ENCODE peak calls at places on chromosome 17, in seven cellular contexts. One of them, this sample, is unnamed.

GRCh38 chr17:75694536-75694935 is 26.7 kb upstream of the ITGB4 start:
- DNase-seq in A549: no peak
- DNase-seq in activated T-cell treated with anti-CD3 and anti-CD28 coated beads for 24 hours: no peak
- DNase-seq in Right ventricle myocardium superior: no peak
- DNase-seq in heart left ventricle: no peak
- DNase-seq in ovary: no peak
- DNase-seq in endothelial cell: no peak
- DNase-seq in this sample: no peak

GRCh38 chr17:69870091-69870530 is 204.9 kb upstream of the KCNJ16 start:
- DNase-seq in A549: peak
- DNase-seq in heart left ventricle: no peak
- DNase-seq in ovary: no peak
- DNase-seq in endothelial cell: no peak
- DNase-seq in activated T-cell treated with anti-CD3 and anti-CD28 coated beads for 24 hours: no peak
- DNase-seq in Right ventricle myocardium superior: no peak
- DNase-seq in this sample: no peak

GRCh38 chr17:69884361-69884760 is 190.7 kb upstream of the KCNJ16 start:
- DNase-seq in activated T-cell treated with anti-CD3 and anti-CD28 coated beads for 24 hours: no peak
- DNase-seq in endothelial cell: no peak
- DNase-seq in heart left ventricle: no peak
- DNase-seq in A549: no peak
- DNase-seq in Right ventricle myocardium superior: no peak
- DNase-seq in ovary: no peak
- DNase-seq in this sample: no peak

GRCh38 chr17:17537311-17538099 is 41.3 kb upstream of the RASD1 start:
- DNase-seq in activated T-cell treated with anti-CD3 and anti-CD28 coated beads for 24 hours: no peak
- DNase-seq in ovary: no peak
- DNase-seq in Right ventricle myocardium superior: peak
- DNase-seq in heart left ventricle: no peak
- DNase-seq in endothelial cell: no peak
- DNase-seq in A549: peak
- DNase-seq in this sample: no peak

GRCh38 chr17:62653002-62653830 is 25.7 kb downstream of the MRC2 start:
- DNase-seq in endothelial cell: peak
- DNase-seq in Right ventricle myocardium superior: peak
- DNase-seq in heart left ventricle: peak
- DNase-seq in ovary: peak
- DNase-seq in A549: peak
- DNase-seq in activated T-cell treated with anti-CD3 and anti-CD28 coated beads for 24 hours: peak
- DNase-seq in this sample: peak

GRCh38 chr17:55463600-55463999 is 42.0 kb upstream of the MMD start:
- DNase-seq in Right ventricle myocardium superior: no peak
- DNase-seq in activated T-cell treated with anti-CD3 and anti-CD28 coated beads for 24 hours: no peak
- DNase-seq in heart left ventricle: no peak
- DNase-seq in endothelial cell: no peak
- DNase-seq in ovary: no peak
- DNase-seq in A549: no peak
- DNase-seq in this sample: no peak

GRCh38 chr17:81199482-81199830 is 23.3 kb downstream of the CEP131 start:
- DNase-seq in activated T-cell treated with anti-CD3 and anti-CD28 coated beads for 24 hours: no peak
- DNase-seq in Right ventricle myocardium superior: no peak
- DNase-seq in endothelial cell: no peak
- DNase-seq in heart left ventricle: no peak
- DNase-seq in A549: no peak
- DNase-seq in ovary: no peak
- DNase-seq in this sample: no peak

GRCh38 chr17:79047923-79048825 is 24.2 kb downstream of the C1QTNF1 start:
- DNase-seq in Right ventricle myocardium superior: no peak
- DNase-seq in endothelial cell: no peak
- DNase-seq in ovary: no peak
- DNase-seq in heart left ventricle: peak
- DNase-seq in activated T-cell treated with anti-CD3 and anti-CD28 coated beads for 24 hours: no peak
- DNase-seq in A549: no peak
- DNase-seq in this sample: no peak

GRCh38 chr17:44008205-44008909 is 3.9 kb downstream of the NAGS start:
- DNase-seq in activated T-cell treated with anti-CD3 and anti-CD28 coated beads for 24 hours: no peak
- DNase-seq in A549: no peak
- DNase-seq in endothelial cell: no peak
- DNase-seq in Right ventricle myocardium superior: no peak
- DNase-seq in ovary: no peak
- DNase-seq in heart left ventricle: no peak
- DNase-seq in this sample: no peak

GRCh38 chr17:19248923-19249574 is 11.9 kb downstream of the EPN2 start:
- DNase-seq in heart left ventricle: peak
- DNase-seq in endothelial cell: no peak
- DNase-seq in Right ventricle myocardium superior: peak
- DNase-seq in A549: no peak
- DNase-seq in ovary: peak
- DNase-seq in activated T-cell treated with anti-CD3 and anti-CD28 coated beads for 24 hours: no peak
- DNase-seq in this sample: no peak

GRCh38 chr17:2712300-2713043 is 908 bp upstream of the CLUH start:
- DNase-seq in Right ventricle myocardium superior: no peak
- DNase-seq in endothelial cell: no peak
- DNase-seq in activated T-cell treated with anti-CD3 and anti-CD28 coated beads for 24 hours: no peak
- DNase-seq in heart left ventricle: no peak
- DNase-seq in A549: no peak
- DNase-seq in ovary: no peak
- DNase-seq in this sample: no peak

GRCh38 chr17:45742251-45742650 is 41.9 kb upstream of the CRHR1 start:
- DNase-seq in activated T-cell treated with anti-CD3 and anti-CD28 coated beads for 24 hours: no peak
- DNase-seq in endothelial cell: no peak
- DNase-seq in ovary: no peak
- DNase-seq in Right ventricle myocardium superior: no peak
- DNase-seq in heart left ventricle: no peak
- DNase-seq in A549: no peak
- DNase-seq in this sample: no peak

GRCh38 chr17:40909755-40910154 is 24.7 kb upstream of the KRT20 start:
- DNase-seq in Right ventricle myocardium superior: no peak
- DNase-seq in activated T-cell treated with anti-CD3 and anti-CD28 coated beads for 24 hours: no peak
- DNase-seq in ovary: no peak
- DNase-seq in A549: no peak
- DNase-seq in endothelial cell: no peak
- DNase-seq in heart left ventricle: no peak
- DNase-seq in this sample: no peak

GRCh38 chr17:78127888-78128615 is 503 bp downstream of the TMC6 start:
- DNase-seq in Right ventricle myocardium superior: peak
- DNase-seq in heart left ventricle: no peak
- DNase-seq in activated T-cell treated with anti-CD3 and anti-CD28 coated beads for 24 hours: no peak
- DNase-seq in endothelial cell: no peak
- DNase-seq in A549: no peak
- DNase-seq in ovary: no peak
- DNase-seq in this sample: no peak

GRCh38 chr17:16027708-16028584 is 28.3 kb downstream of the TTC19 start:
- DNase-seq in activated T-cell treated with anti-CD3 and anti-CD28 coated beads for 24 hours: peak
- DNase-seq in A549: peak
- DNase-seq in Right ventricle myocardium superior: no peak
- DNase-seq in endothelial cell: no peak
- DNase-seq in ovary: no peak
- DNase-seq in heart left ventricle: no peak
- DNase-seq in this sample: peak

GRCh38 chr17:6666077-6666521 is 14.5 kb downstream of the C17orf100 start:
- DNase-seq in ovary: peak
- DNase-seq in Right ventricle myocardium superior: peak
- DNase-seq in A549: peak
- DNase-seq in endothelial cell: peak
- DNase-seq in heart left ventricle: peak
- DNase-seq in activated T-cell treated with anti-CD3 and anti-CD28 coated beads for 24 hours: no peak
- DNase-seq in this sample: no peak

GRCh38 chr17:81397314-81398169 is 2.3 kb downstream of the BAHCC1 start:
- DNase-seq in A549: peak
- DNase-seq in Right ventricle myocardium superior: no peak
- DNase-seq in heart left ventricle: no peak
- DNase-seq in endothelial cell: peak
- DNase-seq in activated T-cell treated with anti-CD3 and anti-CD28 coated beads for 24 hours: no peak
- DNase-seq in ovary: no peak
- DNase-seq in this sample: no peak

GRCh38 chr17:10178789-10179075 is 19.7 kb downstream of the GAS7 start:
- DNase-seq in Right ventricle myocardium superior: no peak
- DNase-seq in ovary: no peak
- DNase-seq in A549: no peak
- DNase-seq in activated T-cell treated with anti-CD3 and anti-CD28 coated beads for 24 hours: no peak
- DNase-seq in heart left ventricle: no peak
- DNase-seq in endothelial cell: no peak
- DNase-seq in this sample: no peak

GRCh38 chr17:76884995-76885896 is 17.0 kb downstream of the MGAT5B start:
- DNase-seq in heart left ventricle: no peak
- DNase-seq in A549: no peak
- DNase-seq in endothelial cell: no peak
- DNase-seq in Right ventricle myocardium superior: no peak
- DNase-seq in ovary: no peak
- DNase-seq in activated T-cell treated with anti-CD3 and anti-CD28 coated beads for 24 hours: no peak
- DNase-seq in this sample: no peak

GRCh38 chr17:55413825-55414489 is 7.7 kb downstream of the MMD start:
- DNase-seq in ovary: no peak
- DNase-seq in Right ventricle myocardium superior: no peak
- DNase-seq in heart left ventricle: no peak
- DNase-seq in activated T-cell treated with anti-CD3 and anti-CD28 coated beads for 24 hours: no peak
- DNase-seq in endothelial cell: no peak
- DNase-seq in A549: no peak
- DNase-seq in this sample: no peak

GRCh38 chr17:68094481-68095078 is 59.0 kb downstream of the KPNA2 start:
- DNase-seq in ovary: no peak
- DNase-seq in activated T-cell treated with anti-CD3 and anti-CD28 coated beads for 24 hours: no peak
- DNase-seq in Right ventricle myocardium superior: no peak
- DNase-seq in A549: no peak
- DNase-seq in endothelial cell: no peak
- DNase-seq in heart left ventricle: no peak
- DNase-seq in this sample: no peak

GRCh38 chr17:34249497-34249877 is 5.6 kb upstream of the CCL2 start:
- DNase-seq in A549: no peak
- DNase-seq in ovary: no peak
- DNase-seq in activated T-cell treated with anti-CD3 and anti-CD28 coated beads for 24 hours: no peak
- DNase-seq in heart left ventricle: no peak
- DNase-seq in Right ventricle myocardium superior: no peak
- DNase-seq in endothelial cell: no peak
- DNase-seq in this sample: no peak

GRCh38 chr17:14622622-14623101 is 321.8 kb downstream of the HS3ST3B1 start:
- DNase-seq in Right ventricle myocardium superior: no peak
- DNase-seq in endothelial cell: no peak
- DNase-seq in activated T-cell treated with anti-CD3 and anti-CD28 coated beads for 24 hours: no peak
- DNase-seq in A549: no peak
- DNase-seq in ovary: no peak
- DNase-seq in heart left ventricle: no peak
- DNase-seq in this sample: no peak

GRCh38 chr17:54749157-54749556 is 151.5 kb upstream of the TOM1L1 start:
- DNase-seq in endothelial cell: no peak
- DNase-seq in heart left ventricle: no peak
- DNase-seq in Right ventricle myocardium superior: no peak
- DNase-seq in activated T-cell treated with anti-CD3 and anti-CD28 coated beads for 24 hours: no peak
- DNase-seq in ovary: no peak
- DNase-seq in A549: peak
- DNase-seq in this sample: no peak

GRCh38 chr17:3549610-3550162 is 7.9 kb downstream of the TRPV3 start:
- DNase-seq in ovary: no peak
- DNase-seq in A549: no peak
- DNase-seq in heart left ventricle: no peak
- DNase-seq in activated T-cell treated with anti-CD3 and anti-CD28 coated beads for 24 hours: no peak
- DNase-seq in Right ventricle myocardium superior: no peak
- DNase-seq in endothelial cell: no peak
- DNase-seq in this sample: no peak

GRCh38 chr17:10793256-10793655 is 10.6 kb downstream of the TMEM238L start:
- DNase-seq in endothelial cell: no peak
- DNase-seq in A549: no peak
- DNase-seq in heart left ventricle: no peak
- DNase-seq in activated T-cell treated with anti-CD3 and anti-CD28 coated beads for 24 hours: no peak
- DNase-seq in ovary: no peak
- DNase-seq in Right ventricle myocardium superior: no peak
- DNase-seq in this sample: no peak

GRCh38 chr17:82350182-82351030 is 8.6 kb upstream of the TEX19 start:
- DNase-seq in activated T-cell treated with anti-CD3 and anti-CD28 coated beads for 24 hours: no peak
- DNase-seq in heart left ventricle: no peak
- DNase-seq in Right ventricle myocardium superior: peak
- DNase-seq in endothelial cell: no peak
- DNase-seq in ovary: no peak
- DNase-seq in A549: peak
- DNase-seq in this sample: peak

GRCh38 chr17:38885728-38886642 is 16.1 kb downstream of the LASP1 start:
- DNase-seq in heart left ventricle: no peak
- DNase-seq in endothelial cell: no peak
- DNase-seq in activated T-cell treated with anti-CD3 and anti-CD28 coated beads for 24 hours: no peak
- DNase-seq in A549: no peak
- DNase-seq in ovary: no peak
- DNase-seq in Right ventricle myocardium superior: no peak
- DNase-seq in this sample: no peak

This sample was measured in activated T-helper 2 cell treated with anti-CD3 and anti-CD28 coated beads, Interferon-gamma antibody, Interleukin-2, Interleukin-4, amounts not matched to agents 10 μg/mL and 5 μg/mL and 100 μg/mL, durations not matched to agents 14 hours and 24 hours and 36 hours.